ENCODE peak calls at places on chromosomes 11 and 22, in seven cellular contexts. Z is psoas muscle, U is Caco-2, H is transverse colon, W is body of pancreas, B is Peyer's patch, Q is heart left ventricle. G is an unnamed sample. For H3K4me1, the result is how much of the 10 kb centered on the place peaks cover.

GRCh38 chr11:114291847-114292680 is 4.1 kb upstream of the NNMT start:
- DNase-seq in Z (no peak), H (no peak), Q (no peak), U (no peak), B (no peak), W (no peak), G (no peak)

GRCh38 chr11:124759268-124760204 is 2.6 kb downstream of the ESAM start:
- DNase-seq in U (no peak), B (no peak), W (peak), Z (peak), H (no peak), Q (peak), G (peak)

GRCh38 chr22:32123657-32124056 is 35.4 kb downstream of the C22orf42 start:
- DNase-seq in U (peak), Q (no peak), B (no peak), Z (no peak), W (no peak), H (no peak), G (no peak)

GRCh38 chr11:79720115-79720514 is 279.3 kb upstream of the TENM4 start:
- DNase-seq in Q (no peak), H (no peak), Z (no peak), B (no peak), W (no peak), U (no peak), G (no peak)

GRCh38 chr11:128776434-128777284 is 82.8 kb downstream of the FLI1 start:
- DNase-seq in Q (peak), U (no peak), W (peak), B (no peak), H (no peak), Z (no peak), G (peak)

GRCh38 chr11:13667245-13667644 is 1.2 kb upstream of the FAR1 start:
- DNase-seq in Z (no peak), H (no peak), W (no peak), B (no peak), U (no peak), Q (no peak), G (no peak)

GRCh38 chr11:100927579-100927978 is 202.0 kb downstream of the PGR start:
- DNase-seq in Q (no peak), Z (no peak), U (no peak), H (no peak), B (no peak), W (no peak), G (no peak)

GRCh38 chr22:23036684-23037428 is 33.5 kb upstream of the GNAZ start:
- DNase-seq in H (no peak), B (no peak), U (no peak), W (no peak), Q (no peak), Z (no peak), G (no peak)

GRCh38 chr11:6410695-6411430 is 8.0 kb downstream of the APBB1 start:
- DNase-seq in Z (no peak), B (no peak), U (no peak), Q (no peak), H (no peak), W (no peak), G (no peak)

GRCh38 chr11:20451568-20451967 is 64.1 kb downstream of the PRMT3 start:
- DNase-seq in W (no peak), B (no peak), Q (no peak), Z (no peak), U (no peak), H (no peak), G (no peak)

GRCh38 chr11:45872513-45873356 is 12.7 kb upstream of the MAPK8IP1 start:
- DNase-seq in W (peak), Z (peak), H (no peak), U (peak), B (peak), Q (no peak), G (peak)

GRCh38 chr11:134069426-134069921 is 602 bp downstream of the JAM3 start:
- DNase-seq in H (no peak), B (peak), W (no peak), Q (peak), Z (peak), U (no peak), G (no peak)

GRCh38 chr11:47938791-47939560 is 41.4 kb upstream of the PTPRJ start:
- DNase-seq in Q (no peak), B (no peak), Z (no peak), W (no peak), U (no peak), H (no peak), G (no peak)

GRCh38 chr11:130648601-130649000 is 200.2 kb downstream of the ADAMTS15 start:
- DNase-seq in U (no peak), W (no peak), B (no peak), Z (peak), Q (peak), H (peak), G (no peak)

GRCh38 chr11:7170431-7170830 is 81.3 kb upstream of the SYT9 start:
- DNase-seq in H (no peak), Z (no peak), W (no peak), U (no peak), B (no peak), Q (no peak), G (no peak)

GRCh38 chr11:12126352-12127019 is 16.1 kb downstream of the MICAL2 start:
- DNase-seq in B (no peak), W (no peak), Q (no peak), Z (no peak), H (no peak), U (no peak), G (peak)

GRCh38 chr11:115663790-115664189 is 159.6 kb upstream of the CADM1 start:
- DNase-seq in U (no peak), Z (peak), Q (no peak), H (no peak), B (no peak), W (no peak), G (no peak)

GRCh38 chr11:65095974-65096806 is at the start of gene VPS51:
- DNase-seq in W (peak), B (peak), U (peak), H (peak), Q (peak), Z (peak), G (peak)
- TF ChIP-seq CTCF in W (no peak), B (peak), U (no peak), H (no peak), Q (no peak), Z (no peak), G (no peak)

GRCh38 chr11:95495722-95496121 is 264.7 kb upstream of the SESN3 start:
- DNase-seq in B (no peak), Q (no peak), H (no peak), Z (no peak), W (no peak), U (no peak), G (no peak)
- H3K4me1 ChIP-seq in B (under half), Q (under half), H (under half), Z (under half), W (under half), U (under half), G (under half)

DNA sequence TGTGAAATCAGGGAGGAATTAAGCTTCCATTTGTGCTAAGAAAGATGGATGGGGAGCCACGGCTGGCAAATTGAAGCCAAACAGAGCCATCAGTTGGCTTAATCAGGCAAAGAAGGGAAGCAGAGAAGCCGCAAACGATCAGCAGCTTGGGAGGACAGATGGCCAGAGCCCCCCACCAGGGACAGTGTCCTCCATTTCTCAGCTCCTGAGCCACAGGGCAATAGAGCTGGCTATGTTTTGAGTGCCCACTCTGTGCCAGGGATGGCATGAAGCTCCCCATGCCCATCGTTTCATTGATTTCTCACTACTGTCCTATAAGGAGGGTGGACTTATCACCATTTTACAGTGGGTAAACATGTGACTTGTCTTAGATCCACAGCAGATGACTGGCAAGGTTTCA is 126.3 kb upstream of the ASPHD2 start:
- DNase-seq in U (no peak), Q (no peak), W (no peak), B (no peak), Z (no peak), H (no peak), G (no peak)
- TF ChIP-seq CTCF in U (no peak), Q (no peak), W (no peak), B (no peak), Z (no peak), H (no peak), G (no peak)

GRCh38 chr11:125890447-125891100 is 3.1 kb downstream of the HYLS1 start:
- DNase-seq in U (no peak), B (no peak), Q (no peak), H (no peak), Z (no peak), W (no peak), G (no peak)
- H3K4me1 ChIP-seq in U (under half), B (under half), Q (under half), H (under half), Z (under half), W (under half), G (under half)

GRCh38 chr11:17986711-17987220 is 26.1 kb downstream of the SERGEF start:
- DNase-seq in U (no peak), B (no peak), Z (no peak), Q (no peak), W (no peak), H (no peak), G (no peak)
- TF ChIP-seq CTCF in U (peak), B (no peak), Z (no peak), Q (no peak), W (no peak), H (peak), G (no peak)

GRCh38 chr11:76209671-76209955 is 3.3 kb upstream of the WNT11 start:
- DNase-seq in Z (peak), W (no peak), U (no peak), Q (no peak), B (no peak), H (no peak), G (no peak)

GRCh38 chr11:76209956-76210885 is 3.9 kb upstream of the WNT11 start:
- DNase-seq in Z (peak), H (peak), U (peak), Q (peak), B (peak), W (peak), G (peak)

GRCh38 chr11:76207642-76208378 is 1.5 kb upstream of the WNT11 start:
- DNase-seq in U (peak), H (peak), Q (peak), W (peak), Z (peak), B (peak), G (peak)

GRCh38 chr11:76208829-76209670 is 2.7 kb upstream of the WNT11 start:
- DNase-seq in U (peak), H (peak), Q (peak), W (peak), Z (peak), B (peak), G (peak)

DNA sequence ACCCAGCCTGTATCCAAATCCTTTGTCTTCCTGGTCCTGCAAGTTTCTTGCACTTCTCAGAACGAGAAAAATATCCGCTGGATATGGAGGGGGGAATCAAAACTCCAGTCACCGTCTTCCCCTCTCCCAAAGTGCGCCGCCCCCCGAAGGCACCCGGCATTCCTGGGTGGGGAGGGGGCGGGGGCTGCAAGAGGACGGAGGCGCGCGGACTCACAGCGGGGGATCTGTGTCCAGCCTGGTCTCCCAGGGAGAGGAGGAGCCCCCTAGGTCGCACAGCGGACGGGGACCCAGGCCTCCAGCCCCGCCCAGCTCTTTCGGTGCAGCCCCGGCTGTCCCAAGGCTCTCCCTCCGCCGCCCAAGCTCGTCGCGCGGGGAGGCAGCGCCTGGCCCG is 2.1 kb upstream of the WNT11 start:
- DNase-seq in W (no peak), Z (no peak), U (no peak), Q (no peak), H (no peak), B (no peak), G (no peak)
- H3K4me1 ChIP-seq in W (under half), Z (under half), U (under half), Q (under half), H (half or more), B (under half), G (under half)

DNA sequence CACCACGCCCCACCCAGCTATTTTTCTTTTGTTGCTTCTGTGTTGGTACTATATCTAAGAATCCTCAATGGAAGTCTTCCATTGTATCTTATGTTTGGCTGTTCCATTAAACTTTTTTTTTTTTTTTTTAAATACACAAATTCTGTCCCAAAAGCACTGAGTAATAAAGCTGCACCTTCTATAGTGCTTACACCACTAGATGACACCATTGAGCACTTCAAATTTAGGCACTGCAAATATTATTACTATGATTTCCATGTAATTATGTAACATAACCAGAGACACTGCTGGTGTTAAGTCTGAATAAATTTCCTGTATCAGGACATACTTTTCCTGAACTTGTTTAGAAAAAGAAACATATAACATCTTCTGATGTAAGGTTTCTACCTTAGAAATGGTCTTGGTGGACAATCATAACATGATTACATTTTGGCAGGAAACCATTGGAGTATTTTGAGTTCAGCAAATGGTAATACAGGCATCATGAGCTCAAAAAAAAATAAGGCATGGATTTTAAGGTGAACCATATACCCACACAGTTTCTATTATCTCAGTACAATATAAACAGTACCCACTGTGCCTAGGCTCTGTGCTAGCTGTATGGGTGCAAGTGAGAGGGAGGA is 110.5 kb downstream of the ATG16L2 start:
- DNase-seq in W (no peak), H (no peak), Z (no peak), U (no peak), Q (no peak), B (no peak), G (no peak)
- TF ChIP-seq CTCF in W (peak), H (peak), Z (peak), U (peak), Q (peak), B (peak), G (peak)

G was measured in upper lobe of right lung.